ENCODE peak calls at places on chromosomes 6 and 20, in six cellular contexts. P is left lung, Z is endothelial cell, X is iris pigment epithelial cell, K is transverse colon, H is GM18507. N is an unnamed sample.

GRCh38 chr20:20195011-20195705 is 142.8 kb downstream of the CFAP61 start:
- DNase-seq in P (no peak), Z (no peak), X (no peak), K (no peak), H (no peak), N (no peak)

GRCh38 chr6:159609813-159610212 is 83.2 kb downstream of the SOD2 start:
- DNase-seq in P (no peak), Z (no peak), X (no peak), K (no peak), H (no peak), N (no peak)

GRCh38 chr6:91352878-91353277 is 766.0 kb upstream of the MAP3K7 start:
- DNase-seq in P (no peak), Z (no peak), X (no peak), K (no peak), H (no peak), N (peak)

GRCh38 chr6:43877463-43878126 is 107.6 kb downstream of the VEGFA start:
- DNase-seq in P (no peak), Z (no peak), X (no peak), K (no peak), H (no peak), N (no peak)

GRCh38 chr20:33433465-33433864 is 10.1 kb downstream of the SNTA1 start:
- DNase-seq in P (peak), Z (no peak), X (no peak), K (no peak), H (no peak), N (peak)

GRCh38 chr20:17491041-17491440 is 40.1 kb downstream of the BFSP1 start:
- DNase-seq in P (no peak), Z (no peak), X (no peak), K (no peak), H (no peak), N (no peak)

GRCh38 chr6:157629220-157629619 is 193.8 kb upstream of the SNX9 start:
- DNase-seq in P (no peak), Z (no peak), X (peak), K (no peak), H (no peak), N (no peak)

GRCh38 chr6:42278131-42278853 is 60.6 kb upstream of the MRPS10 start:
- DNase-seq in P (no peak), Z (no peak), X (no peak), K (no peak), H (no peak), N (no peak)

GRCh38 chr6:49321673-49322072 is 141.4 kb downstream of the MMUT start:
- DNase-seq in P (no peak), Z (no peak), X (no peak), K (no peak), H (no peak), N (no peak)

GRCh38 chr6:158058156-158058723 is 76.6 kb downstream of the SYNJ2 start:
- DNase-seq in P (no peak), Z (no peak), X (no peak), K (no peak), H (no peak), N (no peak)

GRCh38 chr20:24573557-24573956 is 104.1 kb downstream of the SYNDIG1 start:
- DNase-seq in P (no peak), Z (no peak), X (no peak), K (no peak), H (no peak), N (no peak)

GRCh38 chr6:168035661-168036616 is 38.5 kb downstream of the KIF25 start:
- DNase-seq in P (no peak), Z (no peak), X (peak), K (peak), H (no peak), N (peak)

GRCh38 chr6:144886682-144887081 is 601.5 kb downstream of the UTRN start:
- DNase-seq in P (no peak), Z (no peak), X (no peak), K (no peak), H (no peak), N (no peak)

GRCh38 chr20:45589725-45590124 is 10.6 kb upstream of the WFDC8 start:
- DNase-seq in P (no peak), Z (no peak), X (no peak), K (no peak), H (no peak), N (peak)

GRCh38 chr6:82246802-82247633 is 526 bp downstream of the IBTK start:
- DNase-seq in P (peak), Z (peak), X (peak), K (peak), H (peak), N (peak)